ENCODE peak calls at places on chromosomes 1 and 21, in ten cellular contexts. S is NCI-H2081, G is NT2/D1, I is tibial artery, M is HFFc6, B is A673, F is GM13977, Y is WTC11, V is HCT116, N is amniotic epithelial cell. H is an unnamed sample.

GRCh38 chr1:196002906-196003305 is 605.3 kb downstream of the KCNT2 start:
- DNase-seq in N (no peak), F (no peak), G (no peak), S (no peak), M (no peak), B (no peak), Y (no peak), I (no peak), V (no peak), H (no peak)

GRCh38 chr1:1307261-1307907 is 346 bp downstream of the ACAP3 start:
- DNase-seq in I (no peak), G (no peak), F (no peak), M (no peak), S (no peak), B (no peak), N (no peak), V (no peak), Y (no peak), H (no peak)

GRCh38 chr1:31762726-31763670 is 1.1 kb downstream of the ADGRB2 start:
- DNase-seq in M (peak; percentile 33), G (peak; percentile 74), V (no peak), Y (peak; percentile 88), S (peak; percentile 81), I (peak; percentile 77), B (peak; percentile 82), F (peak; percentile 82), N (no peak), H (peak; percentile 52)

GRCh38 chr1:15211424-15211823 is 35.6 kb upstream of the FHAD1 start:
- DNase-seq in M (no peak), B (no peak), S (no peak), Y (no peak), I (no peak), F (no peak), N (no peak), G (no peak), V (no peak), H (no peak)

GRCh38 chr21:30962013-30962412 is 76.3 kb downstream of the KRTAP19-8 start:
- DNase-seq in M (no peak), S (no peak), Y (no peak), I (no peak), F (no peak), G (peak; percentile 11), B (no peak), V (no peak), N (no peak), H (no peak)

GRCh38 chr1:98005326-98006010 is 84.6 kb upstream of the DPYD start:
- DNase-seq in N (peak; percentile 54), I (no peak), S (no peak), V (no peak), Y (no peak), G (no peak), B (no peak), F (no peak), M (peak; percentile 28), H (no peak)

GRCh38 chr1:174358344-174358743 is 89.4 kb upstream of the GPR52 start:
- DNase-seq in N (no peak), I (no peak), M (no peak), G (no peak), B (no peak), F (no peak), S (no peak), V (no peak), Y (no peak), H (no peak)

GRCh38 chr1:107323765-107324164 is 182.9 kb downstream of the NTNG1 start:
- DNase-seq in B (no peak), V (no peak), S (no peak), M (no peak), F (no peak), G (no peak), I (no peak), Y (no peak), N (no peak), H (no peak)

GRCh38 chr1:171140466-171140865 is 44.6 kb upstream of the FMO2 start:
- DNase-seq in I (no peak), N (peak; percentile 10), B (no peak), V (no peak), S (no peak), M (no peak), G (no peak), F (no peak), Y (no peak), H (peak; percentile 39)

GRCh38 chr1:67564193-67564592 is 120.8 kb upstream of the GADD45A start:
- DNase-seq in M (no peak), B (no peak), N (no peak), Y (no peak), F (no peak), S (no peak), I (peak; percentile 76), V (no peak), G (no peak), H (peak; percentile 90)

GRCh38 chr1:74160045-74160444 is 37.9 kb downstream of the LRRIQ3 start:
- DNase-seq in F (no peak), S (no peak), Y (no peak), N (no peak), B (no peak), I (no peak), M (no peak), V (no peak), G (no peak), H (no peak)

GRCh38 chr1:109984190-109984455 is 442 bp upstream of the AHCYL1 start:
- DNase-seq in M (no peak), S (no peak), I (no peak), G (no peak), Y (no peak), N (peak; percentile 53), V (no peak), B (no peak), F (peak; percentile 33), H (peak; percentile 69)

GRCh38 chr1:214816603-214817002 is 213.6 kb downstream of the CENPF start:
- DNase-seq in G (no peak), Y (no peak), N (no peak), F (no peak), S (no peak), I (no peak), M (no peak), B (no peak), V (no peak), H (no peak)

GRCh38 chr1:153040950-153041631 is at the start of gene SPRR2D:
- DNase-seq in I (no peak), Y (no peak), B (peak; percentile 6), G (no peak), F (no peak), S (no peak), M (no peak), V (peak; percentile 31), N (no peak), H (no peak)

GRCh38 chr1:48076017-48076416 is 78.8 kb upstream of the TRABD2B start:
- DNase-seq in B (no peak), N (no peak), G (no peak), I (no peak), V (no peak), F (no peak), Y (no peak), M (no peak), S (no peak), H (no peak)

GRCh38 chr1:218377143-218377660 is 32.1 kb downstream of the TGFB2 start:
- DNase-seq in V (peak; percentile 76), N (peak; percentile 97), M (peak; percentile 98), G (no peak), S (no peak), Y (no peak), I (no peak), B (peak; percentile 76), F (peak; percentile 20), H (peak; percentile 99)

GRCh38 chr1:61670016-61670415 is 54.9 kb downstream of the TM2D1 start:
- DNase-seq in I (no peak), F (no peak), B (peak; percentile 47), N (no peak), Y (no peak), S (no peak), V (no peak), M (no peak), G (no peak), H (peak; percentile 21)

H was measured in fibroblast of villous mesenchyme.